ENCODE peak calls at places on chromosomes 3 and 15, in five cellular contexts. A is body of pancreas, C is PC-9, X is cardiac muscle cell, W is heart right ventricle. Q is an unnamed sample.

GRCh38 chr3:62936626-62937254 is 61.5 kb upstream of the CADPS start:
- DNase-seq in A (no peak), W (no peak), X (no peak), C (no peak), Q (no peak)

GRCh38 chr3:194308635-194309213 is 42.4 kb downstream of the CPN2 start:
- DNase-seq in X (no peak), W (no peak), C (no peak), A (no peak), Q (no peak)

GRCh38 chr3:41630017-41630416 is 331.9 kb downstream of the ULK4 start:
- DNase-seq in A (no peak), W (no peak), C (no peak), X (no peak), Q (no peak)

GRCh38 chr3:29186131-29186599 is 94.7 kb upstream of the RBMS3 start:
- DNase-seq in C (peak; percentile 2), X (no peak), A (no peak), W (no peak), Q (no peak)

GRCh38 chr15:75468908-75469307 is 17.4 kb upstream of the SIN3A start:
- DNase-seq in C (no peak), W (no peak), X (no peak), A (no peak), Q (no peak)

GRCh38 chr3:67655364-67656121 is 1.1 kb upstream of the SUCLG2 start:
- DNase-seq in X (no peak), A (peak; percentile 53), W (no peak), C (no peak), Q (peak; percentile 29)

GRCh38 chr3:127539366-127540060 is 51.0 kb downstream of the TPRA1 start:
- DNase-seq in X (no peak), A (no peak), W (no peak), C (no peak), Q (peak; percentile 8)

GRCh38 chr15:85551221-85551832 is 170.9 kb downstream of the AKAP13 start:
- DNase-seq in A (no peak), C (no peak), W (no peak), X (no peak), Q (no peak)

GRCh38 chr15:25863067-25863967 is at the start of gene ATP10A:
- DNase-seq in X (peak; percentile 50), W (peak; percentile 45), A (no peak), C (no peak), Q (no peak)

GRCh38 chr3:48415251-48415953 is 14.5 kb downstream of the PLXNB1 start:
- DNase-seq in X (no peak), W (no peak), A (no peak), C (no peak), Q (no peak)

GRCh38 chr3:172087198-172087597 is 47.8 kb downstream of the FNDC3B start:
- DNase-seq in A (no peak), C (no peak), W (no peak), X (no peak), Q (no peak)

GRCh38 chr3:49607796-49608195 is 53.5 kb downstream of the BSN start:
- DNase-seq in C (no peak), A (no peak), X (no peak), W (no peak), Q (no peak)

GRCh38 chr3:197183582-197183981 is 114.8 kb downstream of the DLG1 start:
- DNase-seq in C (no peak), X (no peak), W (no peak), A (no peak), Q (no peak)

GRCh38 chr3:4417449-4417848 is 49.6 kb downstream of the SUMF1 start:
- DNase-seq in W (peak; percentile 30), A (no peak), C (no peak), X (peak; percentile 3), Q (no peak)

GRCh38 chr3:45583021-45583851 is 11.3 kb upstream of the LIMD1 start:
- DNase-seq in C (no peak), W (peak; percentile 78), X (no peak), A (peak; percentile 61), Q (peak; percentile 57)

GRCh38 chr3:124118397-124118796 is 126.5 kb upstream of the ROPN1 start:
- DNase-seq in C (no peak), A (no peak), W (no peak), X (no peak), Q (no peak)

GRCh38 chr3:76570436-76571057 is 469.4 kb upstream of the ROBO2 start:
- DNase-seq in A (no peak), C (no peak), X (peak; percentile 44), W (no peak), Q (no peak)

GRCh38 chr3:71955549-71956373 is 170.8 kb upstream of the PROK2 start:
- DNase-seq in W (peak; percentile 82), X (peak; percentile 87), A (peak; percentile 80), C (peak; percentile 48), Q (peak; percentile 88)

GRCh38 chr15:71559098-71559497 is 251.3 kb upstream of the NR2E3 start:
- DNase-seq in C (no peak), X (no peak), A (no peak), W (no peak), Q (no peak)

GRCh38 chr3:29314727-29315088 is 33.8 kb downstream of the RBMS3 start:
- DNase-seq in X (no peak), A (no peak), W (no peak), C (no peak), Q (peak; percentile 40)

GRCh38 chr3:106197532-106198187 is 328.8 kb upstream of the CBLB start:
- DNase-seq in W (no peak), A (no peak), C (no peak), X (no peak), Q (no peak)

GRCh38 chr15:77513226-77513625 is 92.5 kb downstream of the HMG20A start:
- DNase-seq in C (no peak), W (peak; percentile 78), A (no peak), X (no peak), Q (peak; percentile 68)

GRCh38 chr15:41513282-41514227 is at the start of gene LTK:
- DNase-seq in A (no peak), X (peak; percentile 74), W (no peak), C (peak; percentile 33), Q (no peak)

GRCh38 chr3:38805765-38806386 is 10.1 kb downstream of the SCN10A start:
- DNase-seq in W (peak; percentile 55), A (peak; percentile 48), C (peak; percentile 33), X (peak; percentile 93), Q (peak; percentile 47)

GRCh38 chr3:176987901-176988300 is 209.4 kb downstream of the TBL1XR1 start:
- DNase-seq in X (no peak), C (no peak), A (no peak), W (no peak), Q (peak; percentile 9)

GRCh38 chr3:94440767-94441493 is 378.1 kb downstream of the NSUN3 start:
- DNase-seq in W (no peak), A (no peak), X (no peak), C (no peak), Q (no peak)

GRCh38 chr3:64898941-64899340 is 211.1 kb upstream of the ADAMTS9 start:
- DNase-seq in C (no peak), X (no peak), A (no peak), W (no peak), Q (no peak)

GRCh38 chr15:89686522-89686921 is 4.0 kb downstream of the PEX11A start:
- DNase-seq in A (no peak), W (no peak), X (no peak), C (no peak), Q (no peak)

GRCh38 chr3:112633757-112634156 is 7.2 kb downstream of the CCDC80 start:
- DNase-seq in X (no peak), C (no peak), W (no peak), A (no peak), Q (no peak)

GRCh38 chr3:16148783-16149182 is 25.7 kb upstream of the GALNT15 start:
- DNase-seq in W (peak; percentile 80), A (peak; percentile 40), X (no peak), C (no peak), Q (peak; percentile 41)

GRCh38 chr15:50098576-50098975 is 20.5 kb downstream of the ATP8B4 start:
- DNase-seq in C (no peak), A (no peak), X (no peak), W (no peak), Q (no peak)

GRCh38 chr15:60580650-60581415 is 101.9 kb upstream of the ICE2 start:
- DNase-seq in W (no peak), X (no peak), C (no peak), A (no peak), Q (no peak)

GRCh38 chr3:169811606-169812123 is 1.0 kb upstream of the LRRIQ4 start:
- DNase-seq in A (no peak), X (peak; percentile 32), C (peak; percentile 34), W (no peak), Q (no peak)

GRCh38 chr3:100087203-100087602 is 27.1 kb downstream of the FILIP1L start:
- DNase-seq in C (no peak), W (no peak), A (no peak), X (no peak), Q (no peak)

GRCh38 chr15:44738340-44738984 is 2.1 kb downstream of the TRIM69 start:
- DNase-seq in C (no peak), A (no peak), W (no peak), X (peak; percentile 42), Q (no peak)

DNA sequence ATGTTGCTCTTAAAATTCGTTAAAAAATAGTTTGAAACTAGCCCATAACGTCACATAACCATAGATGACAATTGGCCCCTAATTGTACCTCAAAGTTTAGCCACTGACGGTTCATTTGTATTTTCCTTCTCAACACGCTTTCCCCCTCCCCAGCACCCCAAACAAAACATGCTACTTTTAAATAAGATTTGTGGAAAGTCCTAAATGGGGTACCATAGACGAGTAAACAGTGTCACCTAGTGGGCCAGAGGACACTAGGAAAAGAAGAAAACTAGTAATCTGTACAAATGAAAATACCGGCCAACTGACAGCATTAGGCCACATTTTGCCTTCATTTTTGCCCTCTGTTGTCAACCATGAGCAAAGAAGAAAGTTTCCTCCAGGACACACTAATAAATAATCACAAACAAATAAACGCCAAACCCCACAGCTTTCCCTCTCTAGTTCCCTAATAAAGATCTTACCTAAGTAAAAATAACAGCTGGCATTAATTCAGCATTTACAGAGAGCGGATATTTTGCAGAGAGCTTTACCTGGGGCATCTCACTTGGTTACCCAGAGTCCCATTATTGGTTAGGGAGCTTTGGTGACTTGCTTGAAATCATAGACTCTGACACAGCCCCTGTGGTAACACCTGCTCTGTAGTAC is 175.1 kb upstream of the ATP11B start:
- DNase-seq in W (no peak), C (no peak), A (no peak), X (peak; percentile 32), Q (no peak)
- TF ChIP-seq CTCF in W (no peak), C (peak; percentile 95), A (peak; percentile 33), X (peak; percentile 15), Q (peak; percentile 22)

GRCh38 chr15:79657722-79658121 is 225.6 kb downstream of the MINAR1 start:
- DNase-seq in X (no peak), W (no peak), A (no peak), C (no peak), Q (no peak)

GRCh38 chr15:79661411-79661810 is 229.3 kb downstream of the MINAR1 start:
- DNase-seq in C (no peak), W (no peak), A (no peak), X (no peak), Q (no peak)

GRCh38 chr15:79653533-79653932 is 221.4 kb downstream of the MINAR1 start:
- DNase-seq in A (no peak), W (no peak), X (no peak), C (no peak), Q (no peak)

GRCh38 chr15:79656151-79656797 is 224.1 kb downstream of the MINAR1 start:
- DNase-seq in A (no peak), X (no peak), W (no peak), C (no peak), Q (no peak)
- H3K27me3 ChIP-seq in A (no peaks in the 10 kb centered on the region), X (no peaks in the 10 kb centered on the region), W (peaks cover 8% of the 10 kb centered on the region), C (peaks cover 15% of the 10 kb centered on the region), Q (peaks cover 7% of the 10 kb centered on the region)

GRCh38 chr3:152325136-152325535 is 56.4 kb downstream of the MBNL1 start:
- DNase-seq in C (no peak), A (no peak), X (no peak), W (no peak), Q (no peak)
- H3K4me1 ChIP-seq in C (peaks cover 29% of the 10 kb centered on the region), A (peaks cover 35% of the 10 kb centered on the region), X (peaks cover 5% of the 10 kb centered on the region), W (peaks cover 89% of the 10 kb centered on the region), Q (no peaks in the 10 kb centered on the region)

GRCh38 chr3:101195951-101196713 is 124.2 kb downstream of the IMPG2 start:
- DNase-seq in X (peak; percentile 57), C (peak; percentile 18), A (no peak), W (peak; percentile 10), Q (peak; percentile 18)
- TF ChIP-seq CTCF in X (peak; percentile 68), C (peak; percentile 96), A (peak; percentile 38), W (peak; percentile 40), Q (peak; percentile 70)

Q was measured in adrenal gland.